ENCODE peak calls at places on chromosomes 12 and 14, in four cellular contexts. V, P, X and L are unnamed samples.

GRCh38 chr12:28543021-28543890 is 353.0 kb downstream of the CCDC91 start:
- DNase-seq in V (no peak), P (no peak), X (no peak), L (no peak)

GRCh38 chr12:39441189-39441962 is 1.5 kb downstream of the KIF21A start:
- DNase-seq in V (no peak), P (no peak), X (no peak), L (no peak)

GRCh38 chr12:130761537-130762318 is 45.6 kb upstream of the RIMBP2 start:
- DNase-seq in V (peak), P (peak), X (no peak), L (peak)

GRCh38 chr14:58832010-58832409 is 194.2 kb downstream of the DACT1 start:
- DNase-seq in V (no peak), P (peak), X (no peak), L (no peak)

GRCh38 chr12:39692258-39692853 is 72.8 kb upstream of the ABCD2 start:
- DNase-seq in V (no peak), P (no peak), X (no peak), L (no peak)

GRCh38 chr12:113863455-113863845 is 102.7 kb downstream of the RBM19 start:
- DNase-seq in V (no peak), P (no peak), X (no peak), L (no peak)

GRCh38 chr12:53989227-53990113 is 4.5 kb downstream of the HOXC10 start:
- DNase-seq in V (no peak), P (peak), X (no peak), L (no peak)

GRCh38 chr12:49092086-49092815 is 2.4 kb downstream of the DHH start:
- DNase-seq in V (peak), P (peak), X (no peak), L (peak)

GRCh38 chr12:4825139-4825858 is 84.4 kb upstream of the KCNA1 start:
- DNase-seq in V (no peak), P (no peak), X (no peak), L (no peak)

GRCh38 chr12:14774074-14774943 is 29.0 kb downstream of the WBP11 start:
- DNase-seq in V (peak), P (peak), X (peak), L (peak)

GRCh38 chr14:104142136-104143041 is 4.0 kb downstream of the KIF26A start:
- DNase-seq in V (no peak), P (no peak), X (no peak), L (no peak)

GRCh38 chr14:51095854-51096823 is 1.2 kb upstream of the TRIM9 start:
- DNase-seq in V (peak), P (peak), X (peak), L (peak)

GRCh38 chr12:42631507-42631906 is 42.0 kb upstream of the PRICKLE1 start:
- DNase-seq in V (no peak), P (no peak), X (no peak), L (no peak)

GRCh38 chr14:58822856-58823255 is 185.1 kb downstream of the DACT1 start:
- DNase-seq in V (no peak), P (no peak), X (no peak), L (no peak)

GRCh38 chr14:99309220-99309766 is 37.3 kb upstream of the BCL11B start:
- DNase-seq in V (no peak), P (no peak), X (no peak), L (no peak)

GRCh38 chr12:28135801-28136439 is 54.3 kb upstream of the CCDC91 start:
- DNase-seq in V (no peak), P (no peak), X (no peak), L (no peak)

GRCh38 chr12:5267603-5268423 is 164.1 kb upstream of the NTF3 start:
- DNase-seq in V (no peak), P (peak), X (no peak), L (no peak)

GRCh38 chr12:119876761-119877638 is at the start of gene CIT:
- DNase-seq in V (peak), P (peak), X (peak), L (peak)

GRCh38 chr14:104692939-104693315 is 3.5 kb downstream of the INF2 start:
- DNase-seq in V (no peak), P (no peak), X (no peak), L (no peak)

GRCh38 chr14:77478796-77479195 is 19.8 kb downstream of the ISM2 start:
- DNase-seq in V (no peak), P (no peak), X (no peak), L (no peak)

GRCh38 chr12:56521590-56522371 is at the start of gene RBMS2:
- DNase-seq in V (no peak), P (peak), X (peak), L (peak)

GRCh38 chr14:31950760-31951637 is 126.1 kb upstream of the ARHGAP5 start:
- DNase-seq in V (no peak), P (peak), X (no peak), L (no peak)

GRCh38 chr14:68685419-68686211 is 107.3 kb downstream of the ZFP36L1 start:
- DNase-seq in V (no peak), P (peak), X (peak), L (peak)

GRCh38 chr12:28114488-28114887 is 75.8 kb upstream of the CCDC91 start:
- DNase-seq in V (no peak), P (peak), X (peak), L (no peak)

GRCh38 chr14:81394739-81395138 is 5.4 kb downstream of the STON2 start:
- DNase-seq in V (no peak), P (no peak), X (no peak), L (no peak)

GRCh38 chr12:45212064-45212463 is 3.8 kb upstream of the ANO6 start:
- DNase-seq in V (no peak), P (no peak), X (no peak), L (no peak)

GRCh38 chr14:72476657-72477499 is 417.0 kb downstream of the DPF3 start:
- DNase-seq in V (no peak), P (peak), X (peak), L (peak)

GRCh38 chr14:56342419-56342901 is 224.2 kb downstream of the PELI2 start:
- DNase-seq in V (no peak), P (peak), X (no peak), L (no peak)

GRCh38 chr12:20282411-20282810 is 85.9 kb upstream of the PDE3A start:
- DNase-seq in V (no peak), P (no peak), X (no peak), L (no peak)

GRCh38 chr14:20615996-20616395 is 24.8 kb upstream of the RNASE12 start:
- DNase-seq in V (no peak), P (no peak), X (no peak), L (no peak)

GRCh38 chr12:107364875-107365518 is 271.6 kb upstream of the CRY1 start:
- DNase-seq in V (no peak), P (no peak), X (no peak), L (no peak)

GRCh38 chr12:14314801-14315200 is 50.7 kb upstream of the ATF7IP start:
- DNase-seq in V (no peak), P (no peak), X (no peak), L (no peak)

GRCh38 chr12:5040368-5040767 is 3.3 kb upstream of the KCNA5 start:
- DNase-seq in V (no peak), P (no peak), X (no peak), L (no peak)

GRCh38 chr12:55955800-55956508 is 9.9 kb downstream of the PMEL start:
- DNase-seq in V (no peak), P (peak), X (peak), L (peak)

GRCh38 chr14:67343601-67344230 is 15.9 kb downstream of the ATP6V1D start:
- DNase-seq in V (no peak), P (no peak), X (peak), L (no peak)